ENCODE peak calls at places on chromosome 20, in ten cellular contexts. One of them, this sample, is unnamed.

GRCh38 chr20:8722277-8722928 is 346.5 kb upstream of the PLCB4 start:
- DNase-seq in endothelial cell: peak; percentile 57
- DNase-seq in sciatic nerve: no peak
- DNase-seq in amniotic stem cell: peak; percentile 25
- DNase-seq in spleen: no peak
- DNase-seq in activated CD4-positive, alpha-beta T cell treated with anti-CD3 and anti-CD28 coated beads, Interleukin-2, amount 50 U/mL, for 4 hours: no peak
- DNase-seq in A172: peak; percentile 67
- DNase-seq in activated gamma-delta T cell treated with Interleukin-2 at 50 U/mL for 16 hours: peak; percentile 23
- DNase-seq in fibroblast of pulmonary artery: peak; percentile 87
- DNase-seq in effector CD4-positive, alpha-beta T cell: no peak
- DNase-seq in this sample: peak; percentile 53

GRCh38 chr20:63008541-63009043 is 1.8 kb upstream of the BHLHE23 start:
- DNase-seq in endothelial cell: no peak
- DNase-seq in sciatic nerve: no peak
- DNase-seq in amniotic stem cell: no peak
- DNase-seq in spleen: no peak
- DNase-seq in activated CD4-positive, alpha-beta T cell treated with anti-CD3 and anti-CD28 coated beads, Interleukin-2, amount 50 U/mL, for 4 hours: no peak
- DNase-seq in A172: no peak
- DNase-seq in activated gamma-delta T cell treated with Interleukin-2 at 50 U/mL for 16 hours: no peak
- DNase-seq in fibroblast of pulmonary artery: no peak
- DNase-seq in effector CD4-positive, alpha-beta T cell: no peak
- DNase-seq in this sample: no peak

GRCh38 chr20:1185781-1186334 is 1.1 kb upstream of the TMEM74B start:
- DNase-seq in endothelial cell: peak; percentile 80
- DNase-seq in sciatic nerve: no peak
- DNase-seq in amniotic stem cell: no peak
- DNase-seq in spleen: no peak
- DNase-seq in activated CD4-positive, alpha-beta T cell treated with anti-CD3 and anti-CD28 coated beads, Interleukin-2, amount 50 U/mL, for 4 hours: peak; percentile 13
- DNase-seq in A172: peak; percentile 33
- DNase-seq in activated gamma-delta T cell treated with Interleukin-2 at 50 U/mL for 16 hours: peak; percentile 16
- DNase-seq in fibroblast of pulmonary artery: peak; percentile 48
- DNase-seq in effector CD4-positive, alpha-beta T cell: peak; percentile 13
- DNase-seq in this sample: peak; percentile 9

GRCh38 chr20:5065489-5066383 is 54.0 kb downstream of the PCNA start:
- DNase-seq in endothelial cell: no peak
- DNase-seq in sciatic nerve: peak; percentile 63
- DNase-seq in amniotic stem cell: peak; percentile 73
- DNase-seq in spleen: peak; percentile 86
- DNase-seq in activated CD4-positive, alpha-beta T cell treated with anti-CD3 and anti-CD28 coated beads, Interleukin-2, amount 50 U/mL, for 4 hours: no peak
- DNase-seq in A172: peak; percentile 100
- DNase-seq in activated gamma-delta T cell treated with Interleukin-2 at 50 U/mL for 16 hours: no peak
- DNase-seq in fibroblast of pulmonary artery: peak; percentile 95
- DNase-seq in effector CD4-positive, alpha-beta T cell: no peak
- DNase-seq in this sample: peak; percentile 89

GRCh38 chr20:32672982-32673727 is 586 bp downstream of the C20orf203 start:
- DNase-seq in endothelial cell: no peak
- DNase-seq in sciatic nerve: no peak
- DNase-seq in amniotic stem cell: no peak
- DNase-seq in spleen: peak; percentile 87
- DNase-seq in activated CD4-positive, alpha-beta T cell treated with anti-CD3 and anti-CD28 coated beads, Interleukin-2, amount 50 U/mL, for 4 hours: no peak
- DNase-seq in A172: no peak
- DNase-seq in activated gamma-delta T cell treated with Interleukin-2 at 50 U/mL for 16 hours: peak; percentile 30
- DNase-seq in fibroblast of pulmonary artery: no peak
- DNase-seq in effector CD4-positive, alpha-beta T cell: no peak
- DNase-seq in this sample: no peak

GRCh38 chr20:61877776-61878477 is 187.8 kb downstream of the TAF4 start:
- DNase-seq in endothelial cell: no peak
- DNase-seq in sciatic nerve: no peak
- DNase-seq in amniotic stem cell: no peak
- DNase-seq in spleen: no peak
- DNase-seq in activated CD4-positive, alpha-beta T cell treated with anti-CD3 and anti-CD28 coated beads, Interleukin-2, amount 50 U/mL, for 4 hours: no peak
- DNase-seq in A172: no peak
- DNase-seq in activated gamma-delta T cell treated with Interleukin-2 at 50 U/mL for 16 hours: no peak
- DNase-seq in fibroblast of pulmonary artery: no peak
- DNase-seq in effector CD4-positive, alpha-beta T cell: no peak
- DNase-seq in this sample: no peak

GRCh38 chr20:52484438-52484837 is 292.9 kb upstream of the ZFP64 start:
- DNase-seq in endothelial cell: no peak
- DNase-seq in sciatic nerve: no peak
- DNase-seq in amniotic stem cell: peak; percentile 9
- DNase-seq in spleen: no peak
- DNase-seq in activated CD4-positive, alpha-beta T cell treated with anti-CD3 and anti-CD28 coated beads, Interleukin-2, amount 50 U/mL, for 4 hours: no peak
- DNase-seq in A172: peak; percentile 91
- DNase-seq in activated gamma-delta T cell treated with Interleukin-2 at 50 U/mL for 16 hours: no peak
- DNase-seq in fibroblast of pulmonary artery: peak; percentile 10
- DNase-seq in effector CD4-positive, alpha-beta T cell: no peak
- DNase-seq in this sample: no peak

GRCh38 chr20:47326718-47327137 is 29.8 kb downstream of the ZMYND8 start:
- DNase-seq in endothelial cell: no peak
- DNase-seq in sciatic nerve: no peak
- DNase-seq in amniotic stem cell: no peak
- DNase-seq in spleen: no peak
- DNase-seq in activated CD4-positive, alpha-beta T cell treated with anti-CD3 and anti-CD28 coated beads, Interleukin-2, amount 50 U/mL, for 4 hours: no peak
- DNase-seq in A172: peak; percentile 60
- DNase-seq in activated gamma-delta T cell treated with Interleukin-2 at 50 U/mL for 16 hours: no peak
- DNase-seq in fibroblast of pulmonary artery: peak; percentile 52
- DNase-seq in effector CD4-positive, alpha-beta T cell: no peak
- DNase-seq in this sample: no peak

GRCh38 chr20:53883098-53883762 is 187.2 kb downstream of the BCAS1 start:
- DNase-seq in endothelial cell: no peak
- DNase-seq in sciatic nerve: no peak
- DNase-seq in amniotic stem cell: no peak
- DNase-seq in spleen: no peak
- DNase-seq in activated CD4-positive, alpha-beta T cell treated with anti-CD3 and anti-CD28 coated beads, Interleukin-2, amount 50 U/mL, for 4 hours: no peak
- DNase-seq in A172: peak; percentile 69
- DNase-seq in activated gamma-delta T cell treated with Interleukin-2 at 50 U/mL for 16 hours: no peak
- DNase-seq in fibroblast of pulmonary artery: no peak
- DNase-seq in effector CD4-positive, alpha-beta T cell: no peak
- DNase-seq in this sample: no peak

GRCh38 chr20:57801046-57801445 is 91.2 kb upstream of the PMEPA1 start:
- DNase-seq in endothelial cell: no peak
- DNase-seq in sciatic nerve: no peak
- DNase-seq in amniotic stem cell: no peak
- DNase-seq in spleen: no peak
- DNase-seq in activated CD4-positive, alpha-beta T cell treated with anti-CD3 and anti-CD28 coated beads, Interleukin-2, amount 50 U/mL, for 4 hours: no peak
- DNase-seq in A172: no peak
- DNase-seq in activated gamma-delta T cell treated with Interleukin-2 at 50 U/mL for 16 hours: no peak
- DNase-seq in fibroblast of pulmonary artery: no peak
- DNase-seq in effector CD4-positive, alpha-beta T cell: no peak
- DNase-seq in this sample: no peak